ENCODE peak calls at places on chromosomes 2 and 18, in four cellular contexts. E is tibial artery, V is coronary artery, R is osteoblast. I is an unnamed sample.

GRCh38 chr2:172783091-172783898 is 47.6 kb downstream of the RAPGEF4 start:
- DNase-seq in E (no peak), V (no peak), R (peak), I (no peak)

GRCh38 chr2:96305091-96305978 is at the start of gene SNRNP200:
- DNase-seq in E (peak), V (peak), R (peak), I (peak)

GRCh38 chr2:4674007-4674406 is 970.6 kb downstream of the DCDC2C start:
- DNase-seq in R (no peak), E (no peak), V (no peak), I (no peak)

GRCh38 chr18:10051877-10052631 is 138.2 kb downstream of the VAPA start:
- DNase-seq in E (peak), V (no peak), R (no peak), I (no peak)

GRCh38 chr18:4510160-4510559 is 55.1 kb upstream of the DLGAP1 start:
- DNase-seq in R (no peak), E (no peak), V (no peak), I (no peak)

GRCh38 chr18:5879479-5879882 is 15.8 kb downstream of the TMEM200C start:
- DNase-seq in R (peak), E (no peak), V (no peak), I (no peak)

GRCh38 chr2:228321019-228321418 is 139.5 kb upstream of the SPHKAP start:
- DNase-seq in E (no peak), V (no peak), R (no peak), I (no peak)

GRCh38 chr2:15870565-15870964 is 69.8 kb upstream of the MYCN start:
- DNase-seq in R (no peak), V (no peak), E (no peak), I (no peak)

GRCh38 chr2:66153941-66154340 is 281.0 kb upstream of the MEIS1 start:
- DNase-seq in R (no peak), V (no peak), E (no peak), I (no peak)

GRCh38 chr2:12416600-12416999 is 300.1 kb upstream of the TRIB2 start:
- DNase-seq in E (peak), V (no peak), R (no peak), I (peak)

GRCh38 chr2:148875387-148876051 is 492 bp downstream of the KIF5C start:
- DNase-seq in V (no peak), R (peak), E (no peak), I (no peak)

GRCh38 chr2:222526480-222527277 is 102.3 kb downstream of the SGPP2 start:
- DNase-seq in V (no peak), R (peak), E (no peak), I (no peak)

DNA sequence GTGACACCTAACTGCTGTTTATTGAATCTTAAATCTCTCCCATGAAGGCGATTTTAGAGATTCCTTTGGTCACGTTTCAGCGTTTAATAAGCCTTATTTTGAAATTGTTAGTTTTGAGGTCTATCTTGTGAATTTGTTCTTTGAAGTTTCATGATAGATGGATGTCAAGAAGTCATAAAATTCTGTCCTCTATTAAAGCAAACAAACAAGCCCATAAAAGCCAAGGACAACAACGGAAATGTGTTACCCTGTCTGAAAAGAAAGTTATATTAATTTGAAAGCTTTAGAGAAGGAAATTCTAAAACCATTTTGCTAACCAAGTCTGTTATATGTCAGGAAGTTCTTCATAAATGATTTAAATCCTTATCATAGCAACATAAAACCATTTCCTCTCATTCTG is 7.0 kb upstream of the CAVIN2 start:
- DNase-seq in R (no peak), E (no peak), V (no peak), I (no peak)
- H3K4me3 ChIP-seq in R (no peak), E (no peak), V (no peak), I (no peak)

GRCh38 chr2:84451579-84451978 is 7.5 kb downstream of the SUCLG1 start:
- DNase-seq in R (no peak), V (no peak), E (no peak), I (no peak)

GRCh38 chr2:84449055-84449454 is 10.0 kb downstream of the SUCLG1 start:
- DNase-seq in R (peak), E (no peak), V (no peak), I (no peak)

GRCh38 chr2:84452624-84453023 is 6.5 kb downstream of the SUCLG1 start:
- DNase-seq in E (no peak), R (no peak), V (no peak), I (no peak)

GRCh38 chr2:84449711-84450110 is 9.4 kb downstream of the SUCLG1 start:
- DNase-seq in E (no peak), R (no peak), V (no peak), I (no peak)

GRCh38 chr2:84450288-84451227 is 8.5 kb downstream of the SUCLG1 start:
- DNase-seq in E (no peak), V (no peak), R (no peak), I (no peak)
- H3K4me3 ChIP-seq in E (no peak), V (no peak), R (no peak), I (no peak)

GRCh38 chr18:34222025-34222395 is 2.7 kb downstream of the NOL4 start:
- DNase-seq in E (no peak), R (no peak), V (no peak), I (no peak)
- H3K4me3 ChIP-seq in E (peak), R (peak), V (peak), I (no peak)

DNA sequence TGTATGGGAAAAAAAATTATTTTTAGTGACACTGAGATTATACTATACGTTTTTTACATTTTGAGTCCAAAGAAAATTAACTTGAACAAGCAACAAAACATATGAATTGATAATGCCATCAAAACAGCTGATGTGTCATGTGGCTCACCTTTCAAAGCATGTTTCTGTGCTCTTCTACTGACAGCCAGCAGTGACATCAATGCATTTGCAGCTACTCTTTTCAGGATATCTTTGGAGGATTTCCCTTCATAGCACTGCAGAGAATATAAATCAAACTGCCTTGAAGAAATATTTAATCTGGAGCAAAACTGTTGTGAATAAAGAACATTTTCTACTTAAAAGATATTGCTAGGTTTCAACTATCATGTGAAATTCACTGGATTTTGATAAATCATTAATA is 83.1 kb upstream of the CD226 start:
- DNase-seq in V (no peak), E (no peak), R (no peak), I (no peak)
- H3K4me3 ChIP-seq in V (no peak), E (no peak), R (no peak), I (no peak)

GRCh38 chr2:54671010-54671409 is 52.5 kb upstream of the EML6 start:
- DNase-seq in E (no peak), R (no peak), V (no peak), I (no peak)

GRCh38 chr2:54671875-54672586 is 51.4 kb upstream of the EML6 start:
- DNase-seq in V (no peak), E (no peak), R (no peak), I (no peak)

GRCh38 chr2:54673501-54673998 is 49.9 kb upstream of the EML6 start:
- DNase-seq in V (peak), R (peak), E (peak), I (no peak)

GRCh38 chr2:54670485-54671009 is 52.9 kb upstream of the EML6 start:
- DNase-seq in E (no peak), V (no peak), R (no peak), I (no peak)

DNA sequence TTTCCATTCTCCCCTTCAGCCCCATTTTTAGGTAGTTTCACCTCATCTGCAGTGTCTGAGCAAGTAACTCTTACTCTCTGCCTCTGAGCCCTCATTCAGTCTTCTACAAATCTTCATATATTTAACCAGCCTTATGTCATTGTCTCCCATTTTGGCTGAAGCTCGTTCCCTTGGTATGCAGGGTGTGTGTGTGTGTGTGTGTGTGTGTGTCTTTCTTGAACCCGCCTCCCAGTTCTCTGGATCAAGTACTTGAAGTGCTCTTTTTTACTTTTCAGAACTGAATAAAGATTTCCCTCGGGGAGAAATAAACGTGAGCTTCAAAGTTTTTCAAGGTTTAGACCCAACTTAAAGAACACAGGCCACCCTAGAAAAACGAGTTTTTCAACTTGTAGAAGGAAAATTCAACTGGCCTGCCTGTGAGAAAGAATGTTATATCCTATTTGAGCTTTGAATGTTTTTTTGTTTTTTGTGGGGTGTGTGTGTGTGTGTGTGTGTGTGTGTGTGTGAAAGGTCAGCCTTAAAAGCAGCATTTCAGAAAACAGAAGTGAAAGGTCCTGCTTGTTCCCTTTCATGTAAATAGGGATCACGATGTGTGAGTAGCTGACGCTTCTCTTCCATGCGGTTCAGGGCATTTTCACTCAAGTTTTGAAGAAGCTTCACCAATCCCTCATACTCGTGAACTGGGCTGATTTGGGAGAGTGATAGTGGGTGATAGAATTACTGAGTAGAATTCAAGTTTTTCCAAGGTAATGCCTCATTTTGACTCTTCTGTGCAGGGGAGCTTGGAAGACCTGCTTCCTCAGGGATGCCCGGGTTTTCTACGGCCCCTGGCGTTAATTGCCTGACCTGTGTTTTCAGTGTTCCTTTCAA is 50.6 kb upstream of the EML6 start:
- DNase-seq in V (no peak), R (no peak), E (no peak), I (peak)
- H3K4me3 ChIP-seq in V (peak), R (peak), E (no peak), I (no peak)

DNA sequence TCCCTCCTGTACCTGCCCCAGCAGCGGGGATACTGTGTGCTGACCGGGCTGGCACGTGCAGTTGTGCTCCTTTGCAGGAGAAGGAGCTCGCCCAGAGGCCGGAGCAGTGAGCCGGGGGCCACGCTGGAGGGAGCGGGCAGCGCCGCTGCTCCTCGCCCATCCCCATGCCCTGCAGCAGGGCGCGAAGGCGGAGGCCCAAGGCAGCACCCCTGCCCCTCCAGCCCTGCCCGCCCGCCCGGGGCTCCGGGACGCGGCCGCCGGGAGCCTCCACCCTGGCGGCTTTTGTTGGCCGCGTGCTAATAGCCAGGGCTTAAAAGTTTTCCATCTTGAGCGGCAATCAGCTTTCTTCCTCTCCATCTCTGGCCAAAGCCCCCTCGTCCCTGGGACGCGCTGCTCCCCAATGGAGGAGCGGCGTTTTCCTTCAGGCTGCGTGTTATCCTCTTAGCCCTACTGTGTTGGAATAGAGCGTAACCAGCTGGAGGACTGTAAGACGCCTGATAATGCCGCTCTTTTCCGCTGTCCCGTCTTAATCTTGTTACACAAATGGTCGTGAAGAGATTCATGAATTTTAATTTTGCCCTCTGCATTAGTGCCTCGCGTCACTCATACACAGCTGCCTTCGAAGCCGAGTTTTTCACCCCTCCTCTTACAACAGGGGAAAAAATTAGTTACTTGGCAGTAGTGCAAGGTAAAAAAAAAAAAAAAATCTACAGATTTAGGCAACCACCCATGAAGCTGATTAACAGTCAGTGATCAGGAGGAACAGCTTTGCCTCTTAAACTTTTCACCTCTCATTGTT is 172.9 kb upstream of the SIX3 start:
- DNase-seq in E (no peak), V (no peak), R (no peak), I (no peak)
- H3K4me3 ChIP-seq in E (no peak), V (no peak), R (no peak), I (no peak)

DNA sequence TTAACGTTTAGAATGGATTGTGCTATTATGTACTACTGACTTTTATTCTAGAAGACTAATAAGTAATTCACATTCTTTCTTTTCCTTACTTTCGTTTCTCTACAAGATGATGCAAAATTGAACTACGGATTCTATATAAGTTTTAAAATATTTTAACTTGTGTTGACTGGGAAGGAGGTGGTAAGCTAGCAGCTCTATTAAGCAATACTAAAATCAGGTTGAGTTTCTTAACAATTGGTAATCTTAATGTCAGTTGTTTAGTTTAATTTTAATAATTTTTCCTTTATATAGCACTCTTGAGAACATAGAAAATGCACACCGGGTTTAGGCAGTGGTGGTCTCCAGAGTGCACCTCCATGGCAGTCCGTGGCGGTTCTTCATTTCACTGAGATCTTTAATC is 215.2 kb downstream of the MCFD2 start:
- DNase-seq in E (no peak), R (no peak), V (no peak), I (no peak)
- H3K4me3 ChIP-seq in E (peak), R (peak), V (peak), I (peak)

GRCh38 chr18:62669225-62669624 is 46.1 kb upstream of the PHLPP1 start:
- DNase-seq in V (no peak), E (no peak), R (no peak), I (no peak)
- H3K4me3 ChIP-seq in V (no peak), E (no peak), R (no peak), I (no peak)

DNA sequence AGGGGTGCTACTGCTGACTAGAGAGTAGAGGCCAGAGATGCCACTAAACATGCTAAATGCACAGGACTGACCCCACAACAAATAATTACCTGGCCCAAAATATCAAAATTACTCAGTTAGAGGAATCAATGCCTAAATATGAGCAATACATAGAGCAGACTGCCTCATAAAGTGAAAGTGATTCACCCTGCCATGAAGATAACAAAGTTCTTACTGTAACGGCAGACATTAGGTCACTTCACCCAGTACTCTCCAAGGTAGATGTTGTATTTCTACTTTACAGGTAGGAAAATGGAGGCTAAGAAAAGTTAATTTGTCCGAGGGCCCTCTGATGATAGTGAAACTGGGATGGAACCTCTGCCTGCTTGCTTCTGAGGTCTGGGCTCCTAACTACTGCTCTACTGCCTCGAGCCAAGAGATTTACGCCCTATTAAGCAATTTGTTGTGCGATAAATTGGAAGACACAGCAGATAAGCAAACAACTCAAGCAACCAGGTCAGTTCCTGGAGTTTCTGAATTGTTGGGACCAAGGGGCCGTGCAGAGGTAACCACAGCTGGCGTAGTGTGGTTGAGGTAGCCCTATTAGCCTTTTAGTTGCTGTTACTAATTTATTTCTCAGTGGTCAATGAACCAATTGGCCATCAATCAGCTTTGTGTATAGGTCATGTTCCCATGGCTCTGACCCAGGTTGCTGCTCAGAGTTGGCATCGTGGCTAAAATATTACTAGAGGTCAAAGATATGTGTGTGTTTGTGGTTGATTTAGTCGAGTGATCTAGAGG is 4.8 kb downstream of the DHRS9 start:
- DNase-seq in V (no peak), E (no peak), R (no peak), I (no peak)
- H3K4me3 ChIP-seq in V (no peak), E (no peak), R (no peak), I (no peak)

I was measured in GM12864.